ENCODE peak calls at places on chromosome 15, in ten cellular contexts. P is PC-3, W is thoracic aorta, Q is epithelial cell of proximal tubule, U is ovary, N is AG10803, X is kidney epithelial cell, I is IMR-90, L is endothelial cell, Y is left ventricle myocardium inferior. Z is an unnamed sample.

GRCh38 chr15:32956006-32956405 is 238.2 kb downstream of the GREM1 start:
- DNase-seq in P (peak; percentile 75), W (no peak), Q (no peak), U (no peak), N (peak; percentile 92), X (no peak), I (peak; percentile 95), L (peak; percentile 15), Y (no peak), Z (peak; percentile 88)

GRCh38 chr15:45179221-45179985 is 8.4 kb downstream of the SHF start:
- DNase-seq in P (peak; percentile 48), W (no peak), Q (no peak), U (no peak), N (peak; percentile 17), X (no peak), I (no peak), L (peak; percentile 37), Y (no peak), Z (no peak)

GRCh38 chr15:93730724-93731123 is 500.6 kb upstream of the MCTP2 start:
- DNase-seq in P (no peak), W (no peak), Q (no peak), U (no peak), N (no peak), X (no peak), I (no peak), L (no peak), Y (no peak), Z (no peak)

GRCh38 chr15:70027518-70027917 is 70.2 kb downstream of the TLE3 start:
- DNase-seq in P (no peak), W (no peak), Q (no peak), U (no peak), N (no peak), X (no peak), I (no peak), L (no peak), Y (no peak), Z (no peak)

GRCh38 chr15:69093614-69094013 is 66.8 kb upstream of the GLCE start:
- DNase-seq in P (no peak), W (no peak), Q (no peak), U (no peak), N (no peak), X (no peak), I (no peak), L (no peak), Y (no peak), Z (no peak)

GRCh38 chr15:50247819-50248650 is 17.5 kb downstream of the HDC start:
- DNase-seq in P (no peak), W (no peak), Q (no peak), U (no peak), N (no peak), X (no peak), I (no peak), L (no peak), Y (peak; percentile 18), Z (no peak)

GRCh38 chr15:71291723-71292122 is 176.5 kb downstream of the THSD4 start:
- DNase-seq in P (no peak), W (no peak), Q (no peak), U (no peak), N (no peak), X (no peak), I (no peak), L (no peak), Y (no peak), Z (no peak)

GRCh38 chr15:43446344-43446743 is 46.6 kb downstream of the TP53BP1 start:
- DNase-seq in P (no peak), W (no peak), Q (no peak), U (no peak), N (no peak), X (no peak), I (no peak), L (no peak), Y (no peak), Z (no peak)

GRCh38 chr15:70152070-70152480 is 54.4 kb upstream of the TLE3 start:
- DNase-seq in P (no peak), W (no peak), Q (no peak), U (no peak), N (no peak), X (no peak), I (peak; percentile 18), L (peak; percentile 31), Y (no peak), Z (no peak)

GRCh38 chr15:74040115-74040850 is 42.1 kb downstream of the GOLGA6A start:
- DNase-seq in P (peak; percentile 44), W (no peak), Q (no peak), U (peak; percentile 48), N (peak; percentile 98), X (peak; percentile 31), I (peak; percentile 98), L (no peak), Y (peak; percentile 48), Z (peak; percentile 75)

GRCh38 chr15:44593042-44593736 is 56.2 kb downstream of the EIF3J start:
- DNase-seq in P (peak; percentile 44), W (no peak), Q (no peak), U (no peak), N (no peak), X (no peak), I (no peak), L (no peak), Y (no peak), Z (no peak)

GRCh38 chr15:63463793-63464192 is 40.6 kb upstream of the USP3 start:
- DNase-seq in P (no peak), W (no peak), Q (no peak), U (no peak), N (no peak), X (no peak), I (no peak), L (no peak), Y (no peak), Z (no peak)

DNA sequence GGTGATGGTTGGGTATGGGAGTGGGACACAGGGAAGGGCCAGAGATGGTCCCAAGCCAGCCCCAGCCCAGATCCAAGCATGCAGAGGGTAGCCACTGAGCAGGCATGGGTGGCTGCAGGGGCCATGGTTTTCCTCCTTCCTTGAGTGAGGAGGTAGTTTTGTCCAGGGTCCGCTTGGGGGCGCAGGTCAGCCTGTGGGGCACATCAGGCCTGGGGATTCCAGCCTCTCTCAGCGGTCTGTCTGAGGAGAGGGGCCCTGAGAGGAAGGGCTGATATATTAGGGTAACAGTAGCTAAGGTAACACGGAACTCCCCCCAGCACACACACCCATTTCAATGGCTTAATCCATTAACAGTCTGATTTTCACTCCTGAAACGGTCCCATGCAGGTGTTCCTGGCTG is 22.7 kb upstream of the LCTL start:
- DNase-seq in P (no peak), W (no peak), Q (no peak), U (no peak), N (no peak), X (no peak), I (no peak), L (peak; percentile 55), Y (no peak), Z (no peak)
- TF ChIP-seq CTCF in P (no peak), W (no peak), Q (no peak), U (no peak), N (no peak), X (no peak), I (peak; percentile 20), L (peak; percentile 26), Y (no peak), Z (no peak)

GRCh38 chr15:59830143-59830542 is 141.0 kb upstream of the BNIP2 start:
- DNase-seq in P (no peak), W (no peak), Q (no peak), U (no peak), N (no peak), X (no peak), I (no peak), L (no peak), Y (no peak), Z (no peak)

GRCh38 chr15:59828871-59829270 is 139.8 kb upstream of the BNIP2 start:
- DNase-seq in P (no peak), W (no peak), Q (no peak), U (no peak), N (no peak), X (no peak), I (no peak), L (no peak), Y (no peak), Z (no peak)

GRCh38 chr15:59830873-59831272 is 141.8 kb upstream of the BNIP2 start:
- DNase-seq in P (no peak), W (no peak), Q (no peak), U (no peak), N (no peak), X (no peak), I (no peak), L (no peak), Y (no peak), Z (no peak)

GRCh38 chr15:59835801-59836200 is 146.7 kb upstream of the BNIP2 start:
- DNase-seq in P (no peak), W (no peak), Q (no peak), U (no peak), N (no peak), X (no peak), I (no peak), L (no peak), Y (no peak), Z (no peak)

DNA sequence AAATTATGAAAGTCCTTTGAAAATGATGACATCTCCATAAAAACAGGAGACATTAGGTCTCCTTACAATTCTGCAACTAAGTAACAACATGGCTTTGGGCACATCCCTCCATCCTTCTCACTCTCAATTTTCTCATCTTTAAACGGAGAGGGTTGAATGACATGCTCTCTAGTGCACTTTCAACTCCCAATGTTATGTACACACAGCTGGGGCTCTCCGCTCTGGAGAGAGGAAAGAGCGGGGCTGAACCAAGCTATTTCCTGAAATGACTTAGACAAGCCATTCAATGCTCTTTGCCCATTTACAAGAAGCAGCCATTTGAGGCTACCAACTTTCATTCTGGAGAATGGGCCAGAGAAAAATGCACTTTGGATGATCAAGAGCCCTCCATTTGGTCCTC is 144.2 kb upstream of the BNIP2 start:
- DNase-seq in P (no peak), W (no peak), Q (no peak), U (no peak), N (no peak), X (no peak), I (no peak), L (no peak), Y (no peak), Z (no peak)
- TF ChIP-seq CTCF in P (no peak), W (no peak), Q (no peak), U (no peak), N (no peak), X (no peak), I (no peak), L (no peak), Y (no peak), Z (no peak)

DNA sequence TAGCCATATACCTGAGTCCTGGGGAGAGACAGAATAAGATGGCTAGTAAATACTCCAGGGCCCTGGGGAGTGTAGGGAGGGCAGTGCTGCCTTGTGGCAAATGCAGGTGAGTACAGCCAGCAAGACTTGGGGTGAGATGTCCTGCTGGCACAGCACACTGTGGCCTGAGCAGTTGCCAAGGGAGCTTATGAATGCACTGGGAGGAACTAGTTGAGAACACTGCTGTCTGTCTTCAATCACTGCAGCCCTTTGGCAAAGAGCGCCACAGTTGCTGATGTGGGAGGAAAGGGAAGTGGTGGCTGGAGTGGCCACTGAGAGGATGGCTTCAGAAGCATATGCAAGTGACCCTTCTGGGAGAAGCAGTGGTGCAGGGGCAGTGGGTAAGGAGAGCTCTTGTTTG is 264.6 kb downstream of the RORA start:
- DNase-seq in P (no peak), W (no peak), Q (no peak), U (no peak), N (peak; percentile 34), X (no peak), I (no peak), L (no peak), Y (no peak), Z (no peak)
- TF ChIP-seq CTCF in P (no peak), W (no peak), Q (peak; percentile 29), U (no peak), N (no peak), X (no peak), I (no peak), L (no peak), Y (no peak), Z (no peak)

GRCh38 chr15:68051109-68051508 is 3.0 kb upstream of the PIAS1 start:
- DNase-seq in P (no peak), W (no peak), Q (no peak), U (no peak), N (no peak), X (no peak), I (no peak), L (no peak), Y (no peak), Z (no peak)
- TF ChIP-seq CTCF in P (peak; percentile 28), W (no peak), Q (peak; percentile 20), U (no peak), N (no peak), X (no peak), I (no peak), L (no peak), Y (no peak), Z (no peak)

Z was measured in AG09319.